ENCODE peak calls at places on chromosomes 7 and 10, in nine cellular contexts. D is GM12878, G is ovary, S is HCT116, W is IMR-90, I is GM12891, H is esophagus muscularis mucosa, Y is A549, Q is transverse colon. T is an unnamed sample.

GRCh38 chr7:101519324-101520017 is 109.6 kb downstream of the MYL10 start:
- DNase-seq in D (no peak), G (no peak), S (no peak), W (peak), I (no peak), H (no peak), Y (no peak), Q (no peak), T (no peak)

GRCh38 chr10:67036808-67037207 is 111.0 kb downstream of the LRRTM3 start:
- DNase-seq in D (no peak), G (no peak), S (no peak), W (no peak), I (no peak), H (no peak), Y (no peak), Q (no peak), T (no peak)

GRCh38 chr10:24885551-24885950 is 66.9 kb downstream of the PRTFDC1 start:
- DNase-seq in D (no peak), G (no peak), S (no peak), W (peak), I (no peak), H (no peak), Y (no peak), Q (no peak), T (no peak)

GRCh38 chr7:33979807-33980355 is 74.5 kb downstream of the BMPER start:
- DNase-seq in D (no peak), G (no peak), S (no peak), W (peak), I (no peak), H (no peak), Y (peak), Q (no peak), T (no peak)

GRCh38 chr7:155858521-155859061 is 46.3 kb upstream of the SHH start:
- DNase-seq in D (no peak), G (no peak), S (no peak), W (peak), I (no peak), H (peak), Y (peak), Q (no peak), T (no peak)

GRCh38 chr10:63114031-63114814 is 18.9 kb upstream of the NRBF2 start:
- DNase-seq in D (no peak), G (peak), S (no peak), W (peak), I (no peak), H (peak), Y (no peak), Q (peak), T (peak)

GRCh38 chr10:43362191-43362839 is 9.1 kb upstream of the FXYD4 start:
- DNase-seq in D (peak), G (peak), S (peak), W (peak), I (peak), H (peak), Y (peak), Q (peak), T (peak)

GRCh38 chr10:16439294-16439693 is 2.5 kb downstream of the PTER start:
- DNase-seq in D (no peak), G (no peak), S (no peak), W (no peak), I (no peak), H (no peak), Y (no peak), Q (no peak), T (no peak)

GRCh38 chr10:52740913-52741675 is 31.5 kb downstream of the MBL2 start:
- DNase-seq in D (no peak), G (no peak), S (peak), W (peak), I (no peak), H (peak), Y (peak), Q (peak), T (no peak)

GRCh38 chr7:66100408-66101050 is 14.1 kb upstream of the CRCP start:
- DNase-seq in D (no peak), G (no peak), S (no peak), W (no peak), I (no peak), H (no peak), Y (no peak), Q (no peak), T (no peak)

GRCh38 chr10:101880190-101880573 is 36.6 kb upstream of the KCNIP2 start:
- DNase-seq in D (no peak), G (no peak), S (no peak), W (no peak), I (no peak), H (no peak), Y (no peak), Q (no peak), T (no peak)

GRCh38 chr10:13268841-13269240 is 31.0 kb downstream of the PHYH start:
- DNase-seq in D (no peak), G (no peak), S (no peak), W (no peak), I (no peak), H (no peak), Y (no peak), Q (no peak), T (no peak)

GRCh38 chr7:108016841-108017775 is 14.1 kb upstream of the LAMB1 start:
- DNase-seq in D (no peak), G (no peak), S (peak), W (peak), I (no peak), H (peak), Y (peak), Q (no peak), T (no peak)

GRCh38 chr7:46034056-46034768 is 113.1 kb upstream of the IGFBP3 start:
- DNase-seq in D (no peak), G (no peak), S (no peak), W (peak), I (no peak), H (no peak), Y (no peak), Q (no peak), T (no peak)

GRCh38 chr10:84538036-84538435 is 209.6 kb downstream of the CCSER2 start:
- DNase-seq in D (no peak), G (no peak), S (no peak), W (no peak), I (no peak), H (no peak), Y (no peak), Q (no peak), T (no peak)

GRCh38 chr7:36775061-36775631 is 50.9 kb upstream of the AOAH start:
- DNase-seq in D (no peak), G (no peak), S (no peak), W (no peak), I (no peak), H (no peak), Y (no peak), Q (no peak), T (no peak)

GRCh38 chr10:109899578-109900355 is 23.5 kb downstream of the XPNPEP1 start:
- DNase-seq in D (no peak), G (peak), S (no peak), W (peak), I (no peak), H (peak), Y (no peak), Q (no peak), T (peak)

GRCh38 chr10:132142396-132143161 is 44.2 kb upstream of the DPYSL4 start:
- DNase-seq in D (no peak), G (peak), S (no peak), W (no peak), I (peak), H (no peak), Y (peak), Q (peak), T (no peak)

GRCh38 chr7:100418930-100419659 is 9.4 kb downstream of the ZCWPW1 start:
- DNase-seq in D (no peak), G (no peak), S (no peak), W (no peak), I (no peak), H (no peak), Y (no peak), Q (no peak), T (no peak)

GRCh38 chr10:99912057-99912456 is 97.7 kb downstream of the DNMBP start:
- DNase-seq in D (no peak), G (no peak), S (no peak), W (no peak), I (no peak), H (no peak), Y (no peak), Q (no peak), T (no peak)

GRCh38 chr10:89167915-89168314 is 39.2 kb downstream of the CH25H start:
- DNase-seq in D (no peak), G (no peak), S (no peak), W (no peak), I (no peak), H (no peak), Y (no peak), Q (no peak), T (no peak)

GRCh38 chr10:30557884-30558283 is 71.7 kb downstream of the LYZL2 start:
- DNase-seq in D (no peak), G (no peak), S (no peak), W (peak), I (no peak), H (no peak), Y (peak), Q (no peak), T (no peak)

GRCh38 chr7:99244942-99245341 is 27.7 kb upstream of the MYH16 start:
- DNase-seq in D (no peak), G (no peak), S (no peak), W (peak), I (no peak), H (no peak), Y (no peak), Q (no peak), T (no peak)

GRCh38 chr7:44847509-44847919 is 373 bp downstream of the H2AZ2 start:
- DNase-seq in D (peak), G (peak), S (peak), W (peak), I (peak), H (peak), Y (peak), Q (peak), T (peak)
- TF ChIP-seq POLR2A in D (no peak), G (no peak), S (no peak), W (no peak), I (peak), H (no peak), Y (no peak), Q (peak), T (no peak)

DNA sequence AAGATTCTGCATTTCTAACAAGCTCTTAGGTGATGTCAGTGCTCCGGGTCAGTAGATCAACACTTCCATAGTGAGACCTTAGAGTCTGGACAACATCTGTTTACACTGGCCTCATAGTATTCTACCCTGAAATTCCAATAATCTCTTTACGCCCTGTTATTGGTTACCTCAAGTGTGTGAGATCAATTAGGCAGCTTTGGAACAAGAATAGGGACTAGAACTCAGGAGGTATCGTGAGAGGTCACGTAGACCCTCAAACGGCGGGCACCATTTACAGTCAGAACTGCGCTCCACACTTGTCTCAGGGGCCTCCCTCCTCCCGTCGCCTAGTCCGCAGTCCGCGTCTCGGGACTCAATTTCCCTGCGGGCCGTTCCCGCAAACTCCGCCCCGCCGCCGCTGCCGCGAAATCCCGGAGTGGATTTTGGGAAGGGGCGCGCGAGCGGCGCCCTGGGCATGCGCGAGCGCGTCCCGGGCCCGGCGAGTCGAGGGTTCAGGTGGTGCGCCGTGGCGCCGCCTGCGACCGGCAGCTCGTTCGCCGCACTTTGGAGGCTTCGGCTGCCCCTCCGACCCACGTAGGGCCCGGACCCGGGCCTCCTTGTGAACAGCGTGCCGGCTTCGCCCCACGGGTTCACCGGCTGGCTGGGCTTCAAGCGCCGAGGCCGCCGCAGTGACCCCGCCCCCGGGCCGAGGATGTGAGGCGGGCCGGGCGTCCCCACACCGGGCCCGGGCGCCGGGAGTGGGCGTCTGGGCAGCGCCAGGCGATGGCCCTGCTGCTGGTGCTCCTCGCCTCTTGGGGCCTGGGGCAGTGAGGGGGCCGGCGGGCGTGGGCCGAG is at the start of gene PLEKHA8:
- DNase-seq in D (peak), G (peak), S (peak), W (peak), I (peak), H (peak), Y (peak), Q (peak), T (peak)
- TF ChIP-seq POLR2A in D (peak), G (peak), S (peak), W (no peak), I (peak), H (peak), Y (peak), Q (peak), T (peak)

DNA sequence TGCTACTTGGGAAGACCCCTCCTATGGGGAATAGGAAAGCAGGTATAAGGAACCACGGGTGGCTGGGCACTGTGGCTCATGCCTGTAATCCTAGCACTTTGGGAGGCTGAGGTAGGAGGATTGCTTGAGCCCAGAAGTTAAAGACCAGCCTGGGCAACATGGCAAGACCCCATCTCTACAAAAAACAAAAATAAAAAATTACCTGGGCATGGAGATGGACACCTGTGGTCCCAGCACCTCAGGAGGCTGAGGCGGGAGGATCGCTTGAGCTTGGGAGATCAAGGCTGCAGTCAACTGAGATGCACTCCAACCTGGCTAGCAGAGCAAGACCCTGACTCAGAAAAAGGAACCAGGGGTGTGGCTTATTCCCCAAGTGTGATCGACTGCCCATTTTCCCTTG is 986 bp upstream of the FSCN3 start:
- DNase-seq in D (no peak), G (no peak), S (no peak), W (no peak), I (no peak), H (no peak), Y (no peak), Q (no peak), T (no peak)
- TF ChIP-seq POLR2A in D (no peak), G (no peak), S (no peak), W (no peak), I (no peak), H (no peak), Y (no peak), Q (no peak), T (no peak)

GRCh38 chr7:26191233-26191973 is 9.1 kb downstream of the HNRNPA2B1 start:
- DNase-seq in D (no peak), G (no peak), S (no peak), W (no peak), I (no peak), H (no peak), Y (no peak), Q (no peak), T (no peak)

GRCh38 chr7:26191974-26192479 is 8.5 kb downstream of the HNRNPA2B1 start:
- DNase-seq in D (no peak), G (no peak), S (no peak), W (no peak), I (no peak), H (no peak), Y (no peak), Q (no peak), T (no peak)

GRCh38 chr7:26189697-26190096 is 10.8 kb downstream of the HNRNPA2B1 start:
- DNase-seq in D (no peak), G (no peak), S (no peak), W (no peak), I (no peak), H (no peak), Y (no peak), Q (no peak), T (no peak)

GRCh38 chr7:26189000-26189539 is 11.5 kb downstream of the HNRNPA2B1 start:
- DNase-seq in D (no peak), G (no peak), S (no peak), W (no peak), I (no peak), H (no peak), Y (no peak), Q (no peak), T (no peak)

DNA sequence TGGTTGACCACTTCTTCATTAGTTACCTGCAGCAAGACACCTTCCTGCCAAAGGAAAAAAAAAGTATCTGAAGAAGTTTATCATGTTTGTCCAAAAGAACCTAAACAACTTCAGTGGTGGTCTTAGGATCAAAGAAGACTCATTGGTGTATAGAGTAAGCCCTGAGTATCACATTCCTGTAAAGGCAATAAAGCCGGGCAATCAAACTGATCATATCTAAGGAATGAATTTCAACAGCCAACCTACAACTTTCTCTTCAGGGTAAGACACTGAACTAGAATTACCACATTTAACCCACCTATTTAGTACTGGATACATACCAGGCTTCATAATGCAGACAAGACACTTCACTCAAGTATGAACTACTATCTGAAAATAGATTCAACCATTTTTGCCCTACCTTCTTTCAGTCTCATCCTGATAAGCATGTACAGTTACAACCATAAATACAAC is 10.1 kb downstream of the HNRNPA2B1 start:
- DNase-seq in D (no peak), G (no peak), S (no peak), W (no peak), I (no peak), H (no peak), Y (no peak), Q (no peak), T (no peak)
- TF ChIP-seq POLR2A in D (no peak), G (no peak), S (no peak), W (no peak), I (peak), H (no peak), Y (no peak), Q (no peak), T (no peak)

DNA sequence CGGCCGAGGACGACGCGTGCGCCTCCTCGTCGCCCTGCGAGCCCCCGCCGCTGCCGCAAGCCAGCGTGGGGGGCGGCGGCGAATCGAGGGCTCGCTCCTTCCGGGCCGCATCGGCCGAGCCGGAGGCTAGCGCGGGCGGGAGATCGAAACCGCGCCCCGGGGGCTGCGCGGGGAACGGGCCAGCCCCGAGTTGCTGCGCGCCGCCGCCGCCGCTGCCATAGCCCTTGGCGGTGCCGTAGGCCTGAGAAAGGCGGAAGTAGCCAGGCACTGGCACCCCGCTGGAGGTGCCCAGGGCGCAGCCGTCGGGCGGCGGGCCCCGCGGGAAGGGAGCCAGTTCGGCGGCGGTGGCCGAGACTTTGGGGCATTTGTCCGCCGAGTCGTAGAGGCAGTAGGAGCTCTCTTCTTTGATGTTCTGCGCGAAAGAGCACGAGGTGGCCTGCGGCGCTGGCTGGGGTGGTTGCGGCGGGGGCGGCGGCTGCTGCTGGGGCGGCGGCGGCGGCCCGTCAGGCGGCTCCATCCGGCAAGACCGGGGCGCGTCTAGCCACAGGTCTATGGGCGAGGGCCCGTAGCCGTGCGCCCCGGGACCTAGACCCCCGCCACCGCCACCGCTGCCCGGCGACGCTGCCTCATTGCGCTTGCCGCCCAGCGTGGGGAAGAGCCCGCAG is 576 bp downstream of the HOXA10 start:
- DNase-seq in D (no peak), G (no peak), S (no peak), W (no peak), I (no peak), H (no peak), Y (no peak), Q (peak), T (no peak)
- TF ChIP-seq POLR2A in D (no peak), G (no peak), S (no peak), W (no peak), I (no peak), H (no peak), Y (peak), Q (no peak), T (no peak)

GRCh38 chr10:122373713-122374112 is 795 bp upstream of the PLEKHA1 start:
- DNase-seq in D (no peak), G (peak), S (no peak), W (peak), I (no peak), H (no peak), Y (peak), Q (peak), T (peak)

GRCh38 chr10:122374246-122374858 is at the start of gene PLEKHA1:
- DNase-seq in D (peak), G (peak), S (peak), W (peak), I (peak), H (peak), Y (peak), Q (peak), T (peak)

GRCh38 chr10:122375761-122376160 is 1.3 kb downstream of the PLEKHA1 start:
- DNase-seq in D (no peak), G (no peak), S (no peak), W (no peak), I (no peak), H (no peak), Y (no peak), Q (no peak), T (no peak)

GRCh38 chr10:122376364-122376961 is 2.0 kb downstream of the PLEKHA1 start:
- DNase-seq in D (no peak), G (no peak), S (no peak), W (no peak), I (no peak), H (no peak), Y (no peak), Q (no peak), T (no peak)

GRCh38 chr10:122374859-122375721 is 582 bp downstream of the PLEKHA1 start:
- DNase-seq in D (peak), G (peak), S (peak), W (peak), I (peak), H (no peak), Y (peak), Q (peak), T (peak)
- TF ChIP-seq POLR2A in D (no peak), G (no peak), S (no peak), W (no peak), I (no peak), H (no peak), Y (no peak), Q (peak), T (peak)

T was measured in prostate gland.